ENCODE peak calls at places on chromosomes 16 and 17, in five cellular contexts. C is hypothalamus; G is stimulated activated CD8-positive, alpha-beta memory T cell treated with anti-CD3 and anti-CD28 coated beads, Interleukin-4, amount 100 ng/mL, for 1 hour; V is KG1; L is stimulated activated naive CD4-positive, alpha-beta T cell. S is an unnamed sample.

GRCh38 chr17:42016411-42016831 is 818 bp downstream of the DNAJC7 start:
- DNase-seq in C (no peak), G (no peak), V (no peak), L (no peak), S (peak)

GRCh38 chr16:55872130-55872529 is 3.0 kb downstream of the CES5A start:
- DNase-seq in C (no peak), G (no peak), V (no peak), L (no peak), S (no peak)

GRCh38 chr16:75559564-75560372 is 3.7 kb upstream of the TMEM231 start:
- DNase-seq in C (no peak), G (no peak), V (no peak), L (no peak), S (no peak)

GRCh38 chr17:82094931-82095776 is 2.9 kb downstream of the FASN start:
- DNase-seq in C (no peak), G (no peak), V (no peak), L (no peak), S (no peak)

GRCh38 chr16:67509016-67509415 is 19.6 kb upstream of the RIPOR1 start:
- DNase-seq in C (no peak), G (no peak), V (no peak), L (no peak), S (no peak)

GRCh38 chr17:32929288-32929574 is 1.3 kb downstream of the TMEM98 start:
- DNase-seq in C (no peak), G (no peak), V (no peak), L (no peak), S (no peak)

GRCh38 chr16:71367243-71367976 is 8.9 kb downstream of the CALB2 start:
- DNase-seq in C (no peak), G (no peak), V (peak), L (no peak), S (no peak)

GRCh38 chr16:69402448-69402847 is 16.6 kb upstream of the TERF2 start:
- DNase-seq in C (no peak), G (no peak), V (no peak), L (no peak), S (no peak)

GRCh38 chr16:12255473-12255872 is 278.9 kb downstream of the SNX29 start:
- DNase-seq in C (no peak), G (no peak), V (no peak), L (no peak), S (no peak)

GRCh38 chr16:72236866-72237265 is 64.9 kb upstream of the PMFBP1 start:
- DNase-seq in C (no peak), G (no peak), V (no peak), L (no peak), S (no peak)

GRCh38 chr17:16866436-16866835 is 105.5 kb downstream of the TNFRSF13B start:
- DNase-seq in C (no peak), G (no peak), V (no peak), L (no peak), S (no peak)

GRCh38 chr17:34741967-34742366 is 162.6 kb downstream of the TMEM132E start:
- DNase-seq in C (no peak), G (no peak), V (no peak), L (no peak), S (no peak)

GRCh38 chr16:89167425-89167941 is 4.1 kb upstream of the CDH15 start:
- DNase-seq in C (peak), G (peak), V (peak), L (peak), S (peak)

GRCh38 chr16:10922328-10923145 is 19.7 kb downstream of the DEXI start:
- DNase-seq in C (no peak), G (no peak), V (no peak), L (no peak), S (peak)

S was measured in nucleus accumbens.